ENCODE peak calls at places on chromosomes 12 and 14, in six cellular contexts. N is aorta; H is heart left ventricle; V is heart right ventricle; D is right lobe of liver; E is effector memory CD4-positive, alpha-beta T cell. Z is an unnamed sample. For H3K4me1 and H3K9me3, the result is how much of the 10 kb centered on the place peaks cover.

GRCh38 chr14:55084648-55085441 is 33.4 kb downstream of the MAPK1IP1L start:
- DNase-seq in V (no peak), D (no peak), N (no peak), E (no peak), H (no peak), Z (no peak)

GRCh38 chr14:58780595-58780994 is 142.8 kb downstream of the DACT1 start:
- DNase-seq in H (no peak), N (no peak), D (no peak), E (no peak), V (no peak), Z (no peak)

GRCh38 chr14:66624319-66624937 is 116.5 kb downstream of the GPHN start:
- DNase-seq in E (no peak), V (peak), D (no peak), H (peak), N (peak), Z (peak)

GRCh38 chr12:122584177-122584576 is 57.1 kb downstream of the KNTC1 start:
- DNase-seq in N (no peak), H (no peak), D (no peak), V (no peak), E (no peak), Z (no peak)

GRCh38 chr14:57495409-57495808 is 1.8 kb upstream of the CCDC198 start:
- DNase-seq in V (no peak), D (no peak), N (no peak), H (no peak), E (no peak), Z (no peak)

GRCh38 chr14:68926236-68926635 is 52.9 kb downstream of the ACTN1 start:
- DNase-seq in E (no peak), H (no peak), D (no peak), N (no peak), V (no peak), Z (no peak)

GRCh38 chr14:78997811-78998210 is 827.6 kb downstream of the NRXN3 start:
- DNase-seq in V (peak), D (no peak), E (no peak), H (no peak), N (no peak), Z (no peak)

GRCh38 chr12:47193066-47193465 is 113.3 kb upstream of the AMIGO2 start:
- DNase-seq in H (no peak), D (no peak), V (no peak), E (no peak), N (no peak), Z (no peak)

GRCh38 chr14:48250575-48250974 is 575.2 kb upstream of the MDGA2 start:
- DNase-seq in H (no peak), E (no peak), N (no peak), D (no peak), V (no peak), Z (no peak)

GRCh38 chr12:80040075-80040738 is 59.1 kb upstream of the OTOGL start:
- DNase-seq in D (no peak), H (no peak), E (no peak), V (no peak), N (no peak), Z (no peak)

GRCh38 chr12:120437735-120438494 is at the start of gene COX6A1:
- DNase-seq in D (peak), N (peak), V (peak), H (peak), E (peak), Z (peak)

GRCh38 chr12:120438495-120439198 is 734 bp downstream of the COX6A1 start:
- DNase-seq in N (no peak), D (peak), V (no peak), H (no peak), E (no peak), Z (no peak)

GRCh38 chr12:120444676-120445075 is 1.5 kb downstream of the TRIAP1 start:
- DNase-seq in H (no peak), E (no peak), D (no peak), V (no peak), N (no peak), Z (no peak)

DNA sequence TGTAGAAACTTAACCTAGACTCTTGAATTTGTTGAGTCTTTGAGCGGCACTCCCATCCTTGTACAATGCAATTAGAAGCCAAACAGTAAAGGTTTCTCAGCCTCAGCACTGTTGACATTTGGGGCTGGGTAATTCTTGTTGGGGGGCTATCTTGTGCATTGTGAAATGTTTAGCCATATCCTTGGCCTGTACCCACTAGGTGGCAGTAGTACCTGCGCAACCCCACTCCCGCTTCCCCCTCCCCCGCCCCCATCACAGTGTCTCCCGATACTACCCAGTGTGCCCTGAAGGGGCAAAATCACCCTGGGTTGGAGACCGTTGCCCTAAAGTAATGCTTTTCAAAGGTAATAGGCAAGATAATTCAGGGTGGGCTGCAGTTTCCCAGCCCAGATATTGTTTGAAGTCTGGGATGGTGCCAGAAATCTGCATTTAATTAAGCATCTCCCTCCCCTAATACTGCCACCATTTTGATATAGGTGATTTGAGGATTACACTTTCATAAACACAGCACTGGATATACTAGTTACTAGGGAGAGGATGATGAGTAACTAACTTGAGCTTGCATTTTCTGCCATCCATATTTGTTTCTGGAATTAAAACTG is 1.8 kb downstream of the COX6A1 start:
- DNase-seq in N (no peak), E (peak), V (peak), D (no peak), H (peak), Z (peak)
- H3K4me3 ChIP-seq in N (no peak), E (no peak), V (peak), D (no peak), H (no peak), Z (peak)

GRCh38 chr12:31298510-31298904 is 27.4 kb downstream of the SINHCAF start:
- DNase-seq in E (no peak), V (no peak), D (no peak), H (no peak), N (no peak), Z (no peak)
- H3K4me1 ChIP-seq in E (under half), V (under half), D (under half), H (under half), N (under half), Z (under half)

GRCh38 chr12:31715283-31715825 is 13.5 kb downstream of the AMN1 start:
- DNase-seq in V (no peak), H (no peak), D (no peak), N (no peak), E (no peak), Z (no peak)
- H3K9me3 ChIP-seq in V (under half), H (under half), D (under half), N (under half), E (under half), Z (under half)

DNA sequence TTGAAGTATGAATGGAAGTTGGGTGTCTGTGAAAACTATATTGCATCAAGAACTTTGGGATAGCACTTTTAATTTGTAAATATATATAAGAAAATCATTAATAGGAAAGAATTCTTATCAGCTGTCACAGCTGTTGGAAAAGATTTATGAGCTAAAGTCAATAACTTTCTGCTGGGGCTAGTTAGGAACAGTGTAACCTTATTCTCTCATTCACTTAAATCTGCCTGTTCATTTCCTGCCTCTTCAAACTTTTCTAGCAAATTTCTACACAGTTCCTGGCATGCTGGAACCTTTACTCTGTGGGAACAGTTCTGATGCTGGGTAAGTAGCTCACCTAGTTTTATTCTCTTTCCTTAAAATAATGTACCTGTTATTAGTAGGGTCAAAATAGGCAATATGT is 109.9 kb downstream of the SCN8A start:
- DNase-seq in D (no peak), H (no peak), V (no peak), E (no peak), N (no peak), Z (no peak)
- H3K4me3 ChIP-seq in D (no peak), H (no peak), V (no peak), E (no peak), N (no peak), Z (no peak)

GRCh38 chr12:26994109-26994508 is 20.1 kb downstream of the TM7SF3 start:
- DNase-seq in H (no peak), E (no peak), D (no peak), V (no peak), N (no peak), Z (no peak)

GRCh38 chr12:26991826-26992225 is 22.4 kb downstream of the TM7SF3 start:
- DNase-seq in D (no peak), V (no peak), N (no peak), E (no peak), H (no peak), Z (no peak)

GRCh38 chr12:26987634-26988424 is 26.4 kb downstream of the TM7SF3 start:
- DNase-seq in E (no peak), H (no peak), V (peak), N (no peak), D (no peak), Z (no peak)

GRCh38 chr12:26989873-26990272 is 24.3 kb downstream of the TM7SF3 start:
- DNase-seq in D (no peak), H (no peak), N (no peak), E (no peak), V (no peak), Z (no peak)

DNA sequence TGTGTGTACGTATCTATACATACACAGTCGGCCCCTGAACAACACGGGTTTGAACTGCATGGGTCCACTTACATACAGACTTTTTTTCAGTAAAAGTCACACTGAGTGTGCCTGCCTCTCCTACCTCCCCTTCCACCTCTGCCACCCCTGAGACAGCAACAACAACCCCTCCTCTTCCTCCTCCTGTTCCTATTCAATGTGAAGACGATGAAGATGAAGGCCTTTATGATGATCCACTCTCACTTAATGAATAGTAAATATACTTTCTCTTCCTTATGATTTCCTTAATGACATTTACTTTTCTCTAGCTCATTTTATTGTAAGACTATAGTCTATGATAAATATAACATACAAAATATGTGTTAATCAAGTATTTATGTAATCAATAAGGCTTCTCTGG is 25.5 kb downstream of the TM7SF3 start:
- DNase-seq in H (no peak), D (no peak), V (no peak), N (no peak), E (no peak), Z (no peak)
- H3K4me1 ChIP-seq in H (under half), D (under half), V (under half), N (under half), E (under half), Z (under half)

GRCh38 chr12:37733856-37734255 is 582.7 kb upstream of the ALG10B start:
- DNase-seq in E (no peak), H (no peak), N (no peak), V (no peak), D (no peak), Z (no peak)
- H3K9me3 ChIP-seq in E (under half), H (under half), N (under half), V (under half), D (under half), Z (under half)

GRCh38 chr14:30417999-30418398 is 141.0 kb upstream of the G2E3 start:
- DNase-seq in V (no peak), N (no peak), H (no peak), E (no peak), D (no peak), Z (no peak)
- H3K4me3 ChIP-seq in V (no peak), N (no peak), H (no peak), E (no peak), D (no peak), Z (no peak)

GRCh38 chr14:103404032-103404918 is 19.1 kb downstream of the MARK3 start:
- DNase-seq in D (no peak), N (no peak), V (no peak), E (no peak), H (no peak), Z (peak)
- H3K4me1 ChIP-seq in D (under half), N (under half), V (under half), E (under half), H (under half), Z (under half)

GRCh38 chr12:132888852-132889251 is 1.4 kb upstream of the CHFR start:
- DNase-seq in E (no peak), V (no peak), N (no peak), D (no peak), H (no peak), Z (no peak)
- H3K9me3 ChIP-seq in E (under half), V (under half), N (under half), D (under half), H (under half), Z (under half)

Z was measured in HAP-1.